ENCODE peak calls at places on chromosomes 13 and 19, in nine cellular contexts. One of them, this sample, is unnamed.

GRCh38 chr19:16529466-16530144 is 12.6 kb downstream of the CHERP start:
- DNase-seq in MV-4-11: no peak
- DNase-seq in astrocyte of the hippocampus: no peak
- DNase-seq in stimulated activated CD4-positive, alpha-beta T cell treated with anti-CD3 and anti-CD28 coated beads, Interleukin-15, amount 100 ng/mL, for 1 hour: no peak
- DNase-seq in mucosa of descending colon: no peak
- DNase-seq in epithelial cell of esophagus: no peak
- DNase-seq in WTC11: no peak
- DNase-seq in NCI-H1436: no peak
- DNase-seq in suprapubic skin: no peak
- DNase-seq in this sample: no peak

GRCh38 chr13:20028953-20029352 is 70.4 kb downstream of the ZMYM2 start:
- DNase-seq in astrocyte of the hippocampus: no peak
- DNase-seq in mucosa of descending colon: no peak
- DNase-seq in MV-4-11: no peak
- DNase-seq in suprapubic skin: no peak
- DNase-seq in stimulated activated CD4-positive, alpha-beta T cell treated with anti-CD3 and anti-CD28 coated beads, Interleukin-15, amount 100 ng/mL, for 1 hour: no peak
- DNase-seq in epithelial cell of esophagus: no peak
- DNase-seq in WTC11: no peak
- DNase-seq in NCI-H1436: no peak
- DNase-seq in this sample: no peak

GRCh38 chr13:50415428-50415827 is 400.2 kb downstream of the KCNRG start:
- DNase-seq in suprapubic skin: no peak
- DNase-seq in NCI-H1436: no peak
- DNase-seq in WTC11: no peak
- DNase-seq in epithelial cell of esophagus: no peak
- DNase-seq in MV-4-11: no peak
- DNase-seq in stimulated activated CD4-positive, alpha-beta T cell treated with anti-CD3 and anti-CD28 coated beads, Interleukin-15, amount 100 ng/mL, for 1 hour: no peak
- DNase-seq in astrocyte of the hippocampus: no peak
- DNase-seq in mucosa of descending colon: no peak
- DNase-seq in this sample: no peak

GRCh38 chr19:10617409-10618121 is 7.8 kb upstream of the SLC44A2 start:
- DNase-seq in MV-4-11: no peak
- DNase-seq in stimulated activated CD4-positive, alpha-beta T cell treated with anti-CD3 and anti-CD28 coated beads, Interleukin-15, amount 100 ng/mL, for 1 hour: no peak
- DNase-seq in WTC11: no peak
- DNase-seq in NCI-H1436: no peak
- DNase-seq in astrocyte of the hippocampus: peak; percentile 75
- DNase-seq in mucosa of descending colon: no peak
- DNase-seq in suprapubic skin: no peak
- DNase-seq in epithelial cell of esophagus: peak; percentile 91
- DNase-seq in this sample: no peak

GRCh38 chr19:56837492-56837891 is 3.0 kb downstream of the PEG3 start:
- DNase-seq in epithelial cell of esophagus: no peak
- DNase-seq in mucosa of descending colon: peak; percentile 63
- DNase-seq in stimulated activated CD4-positive, alpha-beta T cell treated with anti-CD3 and anti-CD28 coated beads, Interleukin-15, amount 100 ng/mL, for 1 hour: no peak
- DNase-seq in MV-4-11: no peak
- DNase-seq in suprapubic skin: no peak
- DNase-seq in astrocyte of the hippocampus: peak; percentile 85
- DNase-seq in NCI-H1436: no peak
- DNase-seq in WTC11: no peak
- DNase-seq in this sample: peak; percentile 92

GRCh38 chr13:40114305-40114896 is 458.9 kb downstream of the COG6 start:
- DNase-seq in MV-4-11: no peak
- DNase-seq in epithelial cell of esophagus: no peak
- DNase-seq in astrocyte of the hippocampus: no peak
- DNase-seq in NCI-H1436: no peak
- DNase-seq in mucosa of descending colon: no peak
- DNase-seq in stimulated activated CD4-positive, alpha-beta T cell treated with anti-CD3 and anti-CD28 coated beads, Interleukin-15, amount 100 ng/mL, for 1 hour: no peak
- DNase-seq in WTC11: no peak
- DNase-seq in suprapubic skin: no peak
- DNase-seq in this sample: no peak

GRCh38 chr19:5090780-5091575 is 122.1 kb downstream of the KDM4B start:
- DNase-seq in suprapubic skin: no peak
- DNase-seq in mucosa of descending colon: no peak
- DNase-seq in astrocyte of the hippocampus: peak; percentile 74
- DNase-seq in WTC11: no peak
- DNase-seq in stimulated activated CD4-positive, alpha-beta T cell treated with anti-CD3 and anti-CD28 coated beads, Interleukin-15, amount 100 ng/mL, for 1 hour: no peak
- DNase-seq in epithelial cell of esophagus: no peak
- DNase-seq in NCI-H1436: peak; percentile 39
- DNase-seq in MV-4-11: peak; percentile 16
- DNase-seq in this sample: peak; percentile 68

GRCh38 chr19:57664269-57665127 is 4.2 kb upstream of the ZSCAN4 start:
- DNase-seq in suprapubic skin: no peak
- DNase-seq in astrocyte of the hippocampus: peak; percentile 78
- DNase-seq in epithelial cell of esophagus: peak; percentile 35
- DNase-seq in stimulated activated CD4-positive, alpha-beta T cell treated with anti-CD3 and anti-CD28 coated beads, Interleukin-15, amount 100 ng/mL, for 1 hour: peak; percentile 2
- DNase-seq in NCI-H1436: peak; percentile 13
- DNase-seq in mucosa of descending colon: peak; percentile 52
- DNase-seq in MV-4-11: no peak
- DNase-seq in WTC11: peak; percentile 67
- DNase-seq in this sample: peak; percentile 89

GRCh38 chr19:15702590-15702930 is 25.3 kb upstream of the OR10H2 start:
- DNase-seq in suprapubic skin: peak; percentile 90
- DNase-seq in WTC11: no peak
- DNase-seq in mucosa of descending colon: peak; percentile 86
- DNase-seq in MV-4-11: peak; percentile 96
- DNase-seq in epithelial cell of esophagus: peak; percentile 61
- DNase-seq in astrocyte of the hippocampus: peak; percentile 7
- DNase-seq in NCI-H1436: peak; percentile 1
- DNase-seq in stimulated activated CD4-positive, alpha-beta T cell treated with anti-CD3 and anti-CD28 coated beads, Interleukin-15, amount 100 ng/mL, for 1 hour: no peak
- DNase-seq in this sample: peak; percentile 55

GRCh38 chr19:56091066-56091490 is 30.0 kb downstream of the ZNF787 start:
- DNase-seq in NCI-H1436: peak; percentile 44
- DNase-seq in mucosa of descending colon: no peak
- DNase-seq in suprapubic skin: no peak
- DNase-seq in stimulated activated CD4-positive, alpha-beta T cell treated with anti-CD3 and anti-CD28 coated beads, Interleukin-15, amount 100 ng/mL, for 1 hour: no peak
- DNase-seq in MV-4-11: peak; percentile 34
- DNase-seq in astrocyte of the hippocampus: peak; percentile 69
- DNase-seq in epithelial cell of esophagus: peak; percentile 86
- DNase-seq in WTC11: no peak
- DNase-seq in this sample: no peak

GRCh38 chr19:55225415-55225958 is 3.1 kb downstream of the TMEM86B start:
- DNase-seq in NCI-H1436: no peak
- DNase-seq in astrocyte of the hippocampus: no peak
- DNase-seq in MV-4-11: peak; percentile 30
- DNase-seq in mucosa of descending colon: no peak
- DNase-seq in stimulated activated CD4-positive, alpha-beta T cell treated with anti-CD3 and anti-CD28 coated beads, Interleukin-15, amount 100 ng/mL, for 1 hour: no peak
- DNase-seq in WTC11: no peak
- DNase-seq in suprapubic skin: no peak
- DNase-seq in epithelial cell of esophagus: no peak
- DNase-seq in this sample: no peak

GRCh38 chr13:111371211-111371610 is 50.8 kb downstream of the TEX29 start:
- DNase-seq in suprapubic skin: no peak
- DNase-seq in astrocyte of the hippocampus: no peak
- DNase-seq in epithelial cell of esophagus: no peak
- DNase-seq in NCI-H1436: no peak
- DNase-seq in WTC11: no peak
- DNase-seq in MV-4-11: peak; percentile 52
- DNase-seq in mucosa of descending colon: no peak
- DNase-seq in stimulated activated CD4-positive, alpha-beta T cell treated with anti-CD3 and anti-CD28 coated beads, Interleukin-15, amount 100 ng/mL, for 1 hour: no peak
- DNase-seq in this sample: no peak

GRCh38 chr19:3607398-3608078 is 863 bp upstream of the TBXA2R start:
- DNase-seq in WTC11: peak; percentile 61
- DNase-seq in suprapubic skin: no peak
- DNase-seq in stimulated activated CD4-positive, alpha-beta T cell treated with anti-CD3 and anti-CD28 coated beads, Interleukin-15, amount 100 ng/mL, for 1 hour: no peak
- DNase-seq in NCI-H1436: no peak
- DNase-seq in astrocyte of the hippocampus: peak; percentile 57
- DNase-seq in mucosa of descending colon: no peak
- DNase-seq in epithelial cell of esophagus: no peak
- DNase-seq in MV-4-11: no peak
- DNase-seq in this sample: peak; percentile 38

GRCh38 chr19:31350693-31351211 is 1.5 kb upstream of the TSHZ3 start:
- DNase-seq in NCI-H1436: no peak
- DNase-seq in MV-4-11: no peak
- DNase-seq in stimulated activated CD4-positive, alpha-beta T cell treated with anti-CD3 and anti-CD28 coated beads, Interleukin-15, amount 100 ng/mL, for 1 hour: no peak
- DNase-seq in WTC11: peak; percentile 51
- DNase-seq in astrocyte of the hippocampus: peak; percentile 85
- DNase-seq in epithelial cell of esophagus: peak; percentile 70
- DNase-seq in mucosa of descending colon: no peak
- DNase-seq in suprapubic skin: no peak
- DNase-seq in this sample: peak; percentile 80

GRCh38 chr13:94312511-94313191 is 166.8 kb downstream of the DCT start:
- DNase-seq in stimulated activated CD4-positive, alpha-beta T cell treated with anti-CD3 and anti-CD28 coated beads, Interleukin-15, amount 100 ng/mL, for 1 hour: no peak
- DNase-seq in mucosa of descending colon: no peak
- DNase-seq in astrocyte of the hippocampus: peak; percentile 48
- DNase-seq in epithelial cell of esophagus: peak; percentile 32
- DNase-seq in suprapubic skin: no peak
- DNase-seq in NCI-H1436: no peak
- DNase-seq in WTC11: no peak
- DNase-seq in MV-4-11: no peak
- DNase-seq in this sample: peak; percentile 84

GRCh38 chr19:48513289-48514122 is 1.9 kb upstream of the LMTK3 start:
- DNase-seq in NCI-H1436: peak; percentile 83
- DNase-seq in mucosa of descending colon: peak; percentile 79
- DNase-seq in epithelial cell of esophagus: peak; percentile 78
- DNase-seq in suprapubic skin: no peak
- DNase-seq in WTC11: peak; percentile 83
- DNase-seq in astrocyte of the hippocampus: peak; percentile 81
- DNase-seq in MV-4-11: peak; percentile 76
- DNase-seq in stimulated activated CD4-positive, alpha-beta T cell treated with anti-CD3 and anti-CD28 coated beads, Interleukin-15, amount 100 ng/mL, for 1 hour: peak; percentile 47
- DNase-seq in this sample: peak; percentile 92

GRCh38 chr13:50707533-50708096 is 135.9 kb downstream of the DLEU7 start:
- DNase-seq in WTC11: no peak
- DNase-seq in mucosa of descending colon: no peak
- DNase-seq in suprapubic skin: no peak
- DNase-seq in stimulated activated CD4-positive, alpha-beta T cell treated with anti-CD3 and anti-CD28 coated beads, Interleukin-15, amount 100 ng/mL, for 1 hour: no peak
- DNase-seq in epithelial cell of esophagus: no peak
- DNase-seq in MV-4-11: peak; percentile 42
- DNase-seq in astrocyte of the hippocampus: no peak
- DNase-seq in NCI-H1436: no peak
- DNase-seq in this sample: no peak

GRCh38 chr13:101416181-101417042 is at the start of gene NALCN:
- DNase-seq in astrocyte of the hippocampus: peak; percentile 69
- DNase-seq in NCI-H1436: peak; percentile 15
- DNase-seq in stimulated activated CD4-positive, alpha-beta T cell treated with anti-CD3 and anti-CD28 coated beads, Interleukin-15, amount 100 ng/mL, for 1 hour: no peak
- DNase-seq in WTC11: peak; percentile 34
- DNase-seq in suprapubic skin: no peak
- DNase-seq in mucosa of descending colon: no peak
- DNase-seq in MV-4-11: no peak
- DNase-seq in epithelial cell of esophagus: peak; percentile 28
- DNase-seq in this sample: peak; percentile 71

GRCh38 chr19:38849746-38850230 is at the start of gene HNRNPL:
- DNase-seq in WTC11: peak; percentile 99
- DNase-seq in MV-4-11: no peak
- DNase-seq in suprapubic skin: peak; percentile 100
- DNase-seq in mucosa of descending colon: peak; percentile 99
- DNase-seq in stimulated activated CD4-positive, alpha-beta T cell treated with anti-CD3 and anti-CD28 coated beads, Interleukin-15, amount 100 ng/mL, for 1 hour: peak; percentile 99
- DNase-seq in NCI-H1436: no peak
- DNase-seq in astrocyte of the hippocampus: no peak
- DNase-seq in epithelial cell of esophagus: no peak
- DNase-seq in this sample: no peak

GRCh38 chr13:60869941-60870613 is 473.1 kb downstream of the TDRD3 start:
- DNase-seq in astrocyte of the hippocampus: no peak
- DNase-seq in mucosa of descending colon: no peak
- DNase-seq in NCI-H1436: no peak
- DNase-seq in MV-4-11: no peak
- DNase-seq in stimulated activated CD4-positive, alpha-beta T cell treated with anti-CD3 and anti-CD28 coated beads, Interleukin-15, amount 100 ng/mL, for 1 hour: no peak
- DNase-seq in epithelial cell of esophagus: no peak
- DNase-seq in WTC11: no peak
- DNase-seq in suprapubic skin: no peak
- DNase-seq in this sample: no peak

GRCh38 chr13:27526516-27526915 is 76.2 kb upstream of the MTIF3 start:
- DNase-seq in NCI-H1436: no peak
- DNase-seq in astrocyte of the hippocampus: no peak
- DNase-seq in stimulated activated CD4-positive, alpha-beta T cell treated with anti-CD3 and anti-CD28 coated beads, Interleukin-15, amount 100 ng/mL, for 1 hour: no peak
- DNase-seq in WTC11: no peak
- DNase-seq in MV-4-11: no peak
- DNase-seq in suprapubic skin: no peak
- DNase-seq in epithelial cell of esophagus: no peak
- DNase-seq in mucosa of descending colon: no peak
- DNase-seq in this sample: no peak

GRCh38 chr19:43934055-43934984 is 762 bp downstream of the ZNF45 start:
- DNase-seq in MV-4-11: peak; percentile 73
- DNase-seq in suprapubic skin: no peak
- DNase-seq in astrocyte of the hippocampus: peak; percentile 12
- DNase-seq in NCI-H1436: no peak
- DNase-seq in stimulated activated CD4-positive, alpha-beta T cell treated with anti-CD3 and anti-CD28 coated beads, Interleukin-15, amount 100 ng/mL, for 1 hour: no peak
- DNase-seq in WTC11: no peak
- DNase-seq in epithelial cell of esophagus: peak; percentile 13
- DNase-seq in mucosa of descending colon: no peak
- DNase-seq in this sample: peak; percentile 27

GRCh38 chr19:42091300-42092266 is 15.6 kb downstream of the ZNF574 start:
- DNase-seq in mucosa of descending colon: no peak
- DNase-seq in stimulated activated CD4-positive, alpha-beta T cell treated with anti-CD3 and anti-CD28 coated beads, Interleukin-15, amount 100 ng/mL, for 1 hour: no peak
- DNase-seq in epithelial cell of esophagus: peak; percentile 82
- DNase-seq in suprapubic skin: no peak
- DNase-seq in astrocyte of the hippocampus: peak; percentile 54
- DNase-seq in WTC11: no peak
- DNase-seq in MV-4-11: no peak
- DNase-seq in NCI-H1436: peak; percentile 22
- DNase-seq in this sample: no peak

GRCh38 chr19:7373862-7374261 is 25.1 kb downstream of the ARHGEF18 start:
- DNase-seq in stimulated activated CD4-positive, alpha-beta T cell treated with anti-CD3 and anti-CD28 coated beads, Interleukin-15, amount 100 ng/mL, for 1 hour: no peak
- DNase-seq in MV-4-11: peak; percentile 57
- DNase-seq in mucosa of descending colon: peak; percentile 40
- DNase-seq in astrocyte of the hippocampus: no peak
- DNase-seq in epithelial cell of esophagus: peak; percentile 38
- DNase-seq in NCI-H1436: no peak
- DNase-seq in WTC11: no peak
- DNase-seq in suprapubic skin: no peak
- DNase-seq in this sample: no peak

GRCh38 chr13:36750046-36750445 is 69.0 kb upstream of the RFXAP start:
- DNase-seq in epithelial cell of esophagus: no peak
- DNase-seq in stimulated activated CD4-positive, alpha-beta T cell treated with anti-CD3 and anti-CD28 coated beads, Interleukin-15, amount 100 ng/mL, for 1 hour: no peak
- DNase-seq in NCI-H1436: no peak
- DNase-seq in suprapubic skin: no peak
- DNase-seq in MV-4-11: no peak
- DNase-seq in WTC11: no peak
- DNase-seq in mucosa of descending colon: no peak
- DNase-seq in astrocyte of the hippocampus: no peak
- DNase-seq in this sample: no peak

GRCh38 chr13:37385248-37385647 is 213.3 kb downstream of the POSTN start:
- DNase-seq in WTC11: no peak
- DNase-seq in NCI-H1436: no peak
- DNase-seq in stimulated activated CD4-positive, alpha-beta T cell treated with anti-CD3 and anti-CD28 coated beads, Interleukin-15, amount 100 ng/mL, for 1 hour: no peak
- DNase-seq in mucosa of descending colon: no peak
- DNase-seq in epithelial cell of esophagus: no peak
- DNase-seq in suprapubic skin: no peak
- DNase-seq in astrocyte of the hippocampus: no peak
- DNase-seq in MV-4-11: no peak
- DNase-seq in this sample: no peak

GRCh38 chr13:90238433-90238832 is 1109.1 kb upstream of the MIR17HG start:
- DNase-seq in suprapubic skin: no peak
- DNase-seq in astrocyte of the hippocampus: peak; percentile 10
- DNase-seq in stimulated activated CD4-positive, alpha-beta T cell treated with anti-CD3 and anti-CD28 coated beads, Interleukin-15, amount 100 ng/mL, for 1 hour: no peak
- DNase-seq in NCI-H1436: no peak
- DNase-seq in mucosa of descending colon: no peak
- DNase-seq in epithelial cell of esophagus: peak; percentile 58
- DNase-seq in WTC11: no peak
- DNase-seq in MV-4-11: peak; percentile 72
- DNase-seq in this sample: peak; percentile 75

GRCh38 chr13:60562081-60562764 is 165.2 kb downstream of the TDRD3 start:
- DNase-seq in MV-4-11: no peak
- DNase-seq in WTC11: no peak
- DNase-seq in mucosa of descending colon: no peak
- DNase-seq in stimulated activated CD4-positive, alpha-beta T cell treated with anti-CD3 and anti-CD28 coated beads, Interleukin-15, amount 100 ng/mL, for 1 hour: no peak
- DNase-seq in suprapubic skin: no peak
- DNase-seq in NCI-H1436: no peak
- DNase-seq in astrocyte of the hippocampus: no peak
- DNase-seq in epithelial cell of esophagus: peak; percentile 68
- DNase-seq in this sample: no peak

GRCh38 chr19:12841094-12841493 is 2.8 kb downstream of the MAST1 start:
- DNase-seq in mucosa of descending colon: peak; percentile 54
- DNase-seq in WTC11: peak; percentile 98
- DNase-seq in NCI-H1436: peak; percentile 58
- DNase-seq in epithelial cell of esophagus: peak; percentile 24
- DNase-seq in astrocyte of the hippocampus: peak; percentile 79
- DNase-seq in stimulated activated CD4-positive, alpha-beta T cell treated with anti-CD3 and anti-CD28 coated beads, Interleukin-15, amount 100 ng/mL, for 1 hour: no peak
- DNase-seq in MV-4-11: no peak
- DNase-seq in suprapubic skin: no peak
- DNase-seq in this sample: peak; percentile 92

GRCh38 chr13:46963874-46964273 is 67.0 kb upstream of the HTR2A start:
- DNase-seq in WTC11: no peak
- DNase-seq in astrocyte of the hippocampus: no peak
- DNase-seq in epithelial cell of esophagus: no peak
- DNase-seq in MV-4-11: peak; percentile 33
- DNase-seq in suprapubic skin: no peak
- DNase-seq in NCI-H1436: no peak
- DNase-seq in mucosa of descending colon: no peak
- DNase-seq in stimulated activated CD4-positive, alpha-beta T cell treated with anti-CD3 and anti-CD28 coated beads, Interleukin-15, amount 100 ng/mL, for 1 hour: no peak
- DNase-seq in this sample: no peak

GRCh38 chr19:40133491-40133890 is 42.7 kb upstream of the ZNF780A start:
- DNase-seq in MV-4-11: no peak
- DNase-seq in astrocyte of the hippocampus: no peak
- DNase-seq in epithelial cell of esophagus: no peak
- DNase-seq in stimulated activated CD4-positive, alpha-beta T cell treated with anti-CD3 and anti-CD28 coated beads, Interleukin-15, amount 100 ng/mL, for 1 hour: no peak
- DNase-seq in WTC11: no peak
- DNase-seq in suprapubic skin: no peak
- DNase-seq in mucosa of descending colon: no peak
- DNase-seq in NCI-H1436: no peak
- DNase-seq in this sample: no peak